ENCODE peak calls at places on chromosomes 5 and 9, in eight cellular contexts. O is psoas muscle; X is adrenal gland; S is left ventricle myocardium inferior; R is prostate gland; B is effector memory CD4-positive, alpha-beta T cell; J is MM.1S; P is CD8-positive, alpha-beta T cell. C is an unnamed sample. For H3K36me3, the result is how much of the 10 kb centered on the place peaks cover.

GRCh38 chr5:3364433-3364832 is 231.2 kb upstream of the IRX1 start:
- DNase-seq in O (no peak), X (no peak), S (no peak), R (no peak), B (no peak), J (no peak), P (no peak), C (no peak)

GRCh38 chr9:23522952-23523351 is 303.1 kb downstream of the ELAVL2 start:
- DNase-seq in O (no peak), X (no peak), S (no peak), R (no peak), B (no peak), J (no peak), P (no peak), C (no peak)

GRCh38 chr5:140165921-140166270 is 9.1 kb upstream of the CYSTM1 start:
- DNase-seq in O (no peak), X (no peak), S (no peak), R (no peak), B (no peak), J (no peak), P (no peak), C (no peak)

GRCh38 chr5:145887976-145888574 is 15.3 kb upstream of the GRXCR2 start:
- DNase-seq in O (no peak), X (peak), S (no peak), R (no peak), B (no peak), J (no peak), P (no peak), C (no peak)

GRCh38 chr9:27108981-27109541 is at the start of gene TEK:
- DNase-seq in O (no peak), X (no peak), S (no peak), R (no peak), B (no peak), J (no peak), P (no peak), C (no peak)

GRCh38 chr5:65024681-65025080 is 256.0 kb downstream of the CWC27 start:
- DNase-seq in O (no peak), X (no peak), S (no peak), R (no peak), B (no peak), J (no peak), P (no peak), C (no peak)

GRCh38 chr9:109912082-109912581 is 132.1 kb downstream of the PALM2AKAP2 start:
- DNase-seq in O (no peak), X (no peak), S (no peak), R (no peak), B (no peak), J (no peak), P (no peak), C (no peak)

GRCh38 chr5:142551242-142552067 is 134.4 kb downstream of the FGF1 start:
- DNase-seq in O (no peak), X (peak), S (no peak), R (no peak), B (no peak), J (no peak), P (no peak), C (no peak)

GRCh38 chr9:127405344-127406125 is 8.6 kb downstream of the SLC2A8 start:
- DNase-seq in O (peak), X (peak), S (no peak), R (no peak), B (no peak), J (no peak), P (no peak), C (no peak)

GRCh38 chr9:18490591-18491370 is 16.8 kb downstream of the ADAMTSL1 start:
- DNase-seq in O (no peak), X (no peak), S (no peak), R (no peak), B (no peak), J (no peak), P (no peak), C (no peak)

DNA sequence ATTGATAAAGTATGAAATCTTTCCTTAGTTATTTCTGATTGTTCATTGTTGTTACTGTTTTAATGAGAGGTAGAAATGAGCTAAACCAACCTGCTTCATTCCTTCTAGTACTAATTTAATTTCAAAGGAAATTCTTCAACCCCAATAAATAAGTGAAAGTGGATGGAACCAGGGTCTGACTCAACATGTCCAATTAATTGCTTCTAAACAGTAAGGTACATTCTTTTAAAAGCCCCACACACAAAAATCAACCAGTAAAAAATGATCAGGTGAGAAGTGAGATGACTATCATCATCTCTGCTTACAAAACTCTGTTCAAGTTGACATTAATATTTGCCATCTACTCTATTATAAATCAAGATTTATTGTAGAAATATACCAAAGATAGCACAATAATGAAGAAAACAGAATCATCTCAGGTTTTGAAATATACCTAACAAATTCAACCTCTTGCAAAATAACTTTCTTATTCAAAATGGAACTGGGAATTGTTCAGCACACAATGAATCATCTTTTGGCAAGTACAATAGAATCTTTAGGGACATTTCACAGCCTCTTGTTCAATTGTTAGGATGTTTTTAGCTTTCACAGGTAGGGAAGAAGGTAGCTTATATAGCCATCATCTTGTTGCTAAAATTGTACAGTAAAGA is 114.6 kb downstream of the RPS23 start:
- DNase-seq in O (no peak), X (no peak), S (no peak), R (no peak), B (no peak), J (no peak), P (no peak), C (no peak)
- H3K36me3 ChIP-seq in O (under half), X (under half), S (under half), R (under half), B (under half), J (under half), P (under half), C (under half)

GRCh38 chr5:178214160-178214803 is 9.9 kb downstream of the HNRNPAB start:
- DNase-seq in O (no peak), X (no peak), S (no peak), R (no peak), B (no peak), J (no peak), P (no peak), C (no peak)

GRCh38 chr5:178216779-178217178 is 12.4 kb downstream of the HNRNPAB start:
- DNase-seq in O (no peak), X (no peak), S (peak), R (no peak), B (no peak), J (no peak), P (no peak), C (no peak)

GRCh38 chr5:178215263-178216002 is 11.1 kb downstream of the HNRNPAB start:
- DNase-seq in O (no peak), X (no peak), S (no peak), R (no peak), B (no peak), J (no peak), P (no peak), C (no peak)

GRCh38 chr5:178218237-178218636 is 13.9 kb downstream of the HNRNPAB start:
- DNase-seq in O (no peak), X (no peak), S (no peak), R (no peak), B (no peak), J (no peak), P (no peak), C (no peak)

DNA sequence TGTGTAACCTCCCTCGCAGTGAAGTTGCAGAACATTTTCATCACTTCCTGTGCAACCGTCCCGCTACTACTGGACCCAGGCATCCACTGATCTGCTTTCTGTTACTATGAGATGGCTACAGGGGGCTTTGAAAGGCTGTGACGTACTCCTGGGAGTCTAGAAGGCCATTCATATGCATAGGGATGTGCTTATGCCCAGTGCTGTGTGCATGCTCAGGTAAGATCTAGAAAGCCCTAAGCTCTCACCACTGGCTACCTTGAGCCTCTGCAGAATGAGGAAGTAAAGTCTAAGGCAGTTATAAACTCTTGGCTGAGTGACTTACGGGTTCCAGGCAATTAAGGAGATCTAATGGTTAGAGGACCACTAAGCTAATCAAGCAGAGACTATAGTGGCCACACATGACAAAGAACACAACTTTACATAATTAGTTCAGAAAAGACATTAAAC is 11.8 kb downstream of the HNRNPAB start:
- DNase-seq in O (no peak), X (no peak), S (no peak), R (no peak), B (no peak), J (no peak), P (no peak), C (no peak)
- H3K36me3 ChIP-seq in O (under half), X (under half), S (half or more), R (under half), B (half or more), J (under half), P (half or more), C (half or more)

GRCh38 chr9:382383-382782 is 167.7 kb downstream of the DOCK8 start:
- DNase-seq in O (no peak), X (no peak), S (no peak), R (no peak), B (no peak), J (no peak), P (no peak), C (no peak)
- H3K36me3 ChIP-seq in O (under half), X (under half), S (under half), R (under half), B (half or more), J (under half), P (half or more), C (half or more)

GRCh38 chr5:6013496-6013895 is 364.9 kb downstream of the MED10 start:
- DNase-seq in O (no peak), X (no peak), S (no peak), R (no peak), B (no peak), J (no peak), P (no peak), C (no peak)
- H3K36me3 ChIP-seq in O (under half), X (under half), S (under half), R (under half), B (under half), J (under half), P (under half), C (under half)

GRCh38 chr9:130872912-130873503 is 23.6 kb downstream of the QRFP start:
- DNase-seq in O (peak), X (peak), S (peak), R (peak), B (no peak), J (no peak), P (no peak), C (no peak)
- H3K36me3 ChIP-seq in O (under half), X (under half), S (half or more), R (under half), B (under half), J (under half), P (under half), C (under half)

DNA sequence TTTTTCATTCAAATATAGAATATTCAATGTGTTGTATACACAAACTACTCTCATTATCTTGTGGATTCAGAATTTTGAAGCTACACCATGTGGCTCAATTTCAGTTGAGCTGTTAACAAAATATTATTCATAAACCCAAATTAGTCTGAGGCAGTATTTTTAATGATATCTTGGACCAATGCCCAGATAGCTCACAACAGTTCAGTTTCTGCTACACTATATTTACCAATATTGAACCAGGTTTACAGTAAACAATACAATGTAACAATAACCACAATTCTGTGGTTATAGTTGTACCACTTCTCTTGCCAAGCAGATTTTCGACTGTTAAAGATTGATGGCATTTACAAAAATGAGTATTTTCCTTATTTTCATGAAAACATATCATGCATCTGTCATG is 99.9 kb downstream of the SSBP2 start:
- DNase-seq in O (no peak), X (no peak), S (no peak), R (no peak), B (no peak), J (no peak), P (no peak), C (no peak)
- H3K36me3 ChIP-seq in O (under half), X (under half), S (under half), R (under half), B (under half), J (under half), P (under half), C (under half)

GRCh38 chr5:150540615-150541396 is 32.9 kb downstream of the NDST1 start:
- DNase-seq in O (no peak), X (peak), S (no peak), R (peak), B (no peak), J (no peak), P (no peak), C (no peak)
- H3K36me3 ChIP-seq in O (under half), X (under half), S (half or more), R (under half), B (under half), J (under half), P (under half), C (half or more)

DNA sequence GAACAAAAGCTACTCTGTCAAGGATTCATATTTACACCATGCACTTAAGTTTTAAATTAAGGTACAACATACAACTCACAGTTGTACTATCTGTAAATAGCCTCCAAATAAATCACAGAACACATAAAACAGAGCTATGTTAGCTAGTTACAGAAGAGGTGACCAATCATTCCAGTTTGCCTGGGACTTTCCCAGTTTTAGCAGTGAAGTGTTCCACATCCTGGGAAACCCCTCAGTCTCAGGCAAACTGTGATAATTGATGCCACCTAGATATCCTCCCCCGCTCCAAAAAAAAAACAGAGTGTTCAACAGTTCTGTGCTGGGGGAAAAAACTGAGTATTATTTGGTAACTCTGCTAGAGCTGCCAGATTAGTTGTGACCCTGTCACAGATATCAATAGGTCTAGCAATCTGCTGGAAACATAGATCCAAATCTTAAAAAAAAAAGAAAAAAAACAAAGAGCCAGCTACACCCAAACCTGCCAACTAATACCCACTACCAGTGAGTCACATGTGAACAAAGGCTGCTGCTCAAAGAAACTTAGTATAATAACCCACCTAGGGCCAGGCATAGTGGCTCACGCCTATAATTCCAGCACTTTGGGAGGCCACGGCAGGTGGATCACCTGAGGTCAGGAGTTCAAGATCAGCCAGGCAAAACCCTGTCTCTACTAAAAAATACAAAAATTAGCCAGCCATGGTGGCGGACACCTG is 5.7 kb downstream of the TBCA start:
- DNase-seq in O (no peak), X (no peak), S (no peak), R (no peak), B (no peak), J (no peak), P (no peak), C (no peak)
- H3K36me3 ChIP-seq in O (under half), X (under half), S (under half), R (under half), B (under half), J (under half), P (under half), C (under half)

GRCh38 chr9:93020151-93020550 is 38.4 kb upstream of the SUSD3 start:
- DNase-seq in O (no peak), X (peak), S (no peak), R (no peak), B (no peak), J (no peak), P (no peak), C (no peak)
- H3K36me3 ChIP-seq in O (under half), X (under half), S (under half), R (under half), B (half or more), J (under half), P (half or more), C (under half)

GRCh38 chr9:137243626-137244485 is 2.8 kb downstream of the TUBB4B start:
- DNase-seq in O (no peak), X (no peak), S (no peak), R (no peak), B (no peak), J (no peak), P (no peak), C (no peak)

GRCh38 chr9:137247916-137248175 is 3.2 kb upstream of the STPG3 start:
- DNase-seq in O (no peak), X (no peak), S (no peak), R (no peak), B (no peak), J (no peak), P (no peak), C (no peak)

GRCh38 chr9:137247135-137247915 is 3.8 kb upstream of the STPG3 start:
- DNase-seq in O (no peak), X (no peak), S (no peak), R (no peak), B (no peak), J (no peak), P (no peak), C (no peak)

GRCh38 chr9:137244486-137245449 is 3.7 kb downstream of the TUBB4B start:
- DNase-seq in O (no peak), X (no peak), S (no peak), R (no peak), B (no peak), J (no peak), P (no peak), C (no peak)

DNA sequence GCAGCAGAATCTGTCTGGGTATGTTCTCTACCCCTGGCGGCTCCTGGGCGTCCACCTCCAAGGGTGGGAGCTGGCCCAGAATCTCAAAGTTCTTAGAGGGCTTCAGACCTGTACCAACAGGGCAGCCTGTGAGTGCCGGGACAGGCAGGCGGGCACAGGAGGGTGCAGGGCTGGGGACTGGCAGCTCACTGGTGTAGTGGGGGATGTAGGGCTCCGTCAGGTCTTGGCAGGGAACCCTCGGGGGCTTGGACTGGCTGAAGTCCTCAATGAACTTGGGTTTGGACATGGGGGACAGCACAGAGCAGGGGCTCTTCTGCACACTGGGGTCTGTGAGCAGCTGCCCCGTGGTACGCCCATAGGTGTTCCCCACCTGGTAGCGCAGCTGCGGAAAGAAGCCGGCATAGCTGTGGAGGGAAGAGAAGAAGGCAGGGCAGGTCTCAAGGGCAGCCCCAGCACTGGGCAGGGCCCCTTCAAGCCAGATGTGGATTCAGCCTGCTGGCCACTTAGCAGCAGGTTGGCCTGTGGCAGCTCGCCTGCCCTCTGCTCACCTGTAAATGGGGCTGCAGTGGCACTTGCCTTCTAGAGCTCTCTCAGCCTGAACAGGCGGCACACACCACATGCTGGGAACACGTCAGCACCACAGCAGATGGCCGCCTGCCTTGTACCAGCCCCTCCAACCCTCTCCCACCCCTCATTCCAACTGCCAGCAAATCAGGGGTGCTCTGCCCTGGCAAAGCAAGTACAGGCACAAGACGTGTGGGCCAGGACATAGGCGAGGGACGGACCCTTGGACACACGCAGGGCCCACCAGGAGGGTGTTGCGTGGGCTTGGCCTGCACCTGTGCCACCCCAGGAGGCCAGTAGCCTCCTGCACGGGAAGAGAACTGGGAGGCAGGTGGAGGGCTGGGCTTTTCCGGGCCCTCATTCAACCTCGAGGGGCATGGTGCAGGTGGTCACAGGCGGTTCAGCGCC is 4.6 kb downstream of the TUBB4B start:
- DNase-seq in O (no peak), X (no peak), S (no peak), R (no peak), B (no peak), J (no peak), P (no peak), C (no peak)
- H3K36me3 ChIP-seq in O (under half), X (under half), S (under half), R (under half), B (under half), J (under half), P (under half), C (under half)

C was measured in esophagus squamous epithelium.